ENCODE peak calls at places on chromosomes 4 and X, in six cellular contexts. One of them, this sample, is unnamed.

GRCh38 chr4:7588002-7588401 is 153.3 kb upstream of the PSAPL1 start:
- DNase-seq in H1: no peak
- DNase-seq in K562: no peak
- DNase-seq in HepG2: no peak
- DNase-seq in GM12891: no peak
- DNase-seq in GM12878: no peak
- DNase-seq in this sample: no peak

GRCh38 chrX:151902813-151903591 is 9.7 kb upstream of the MAGEA4 start:
- DNase-seq in GM12878: no peak
- DNase-seq in HepG2: peak
- DNase-seq in K562: peak
- DNase-seq in GM12891: no peak
- DNase-seq in H1: no peak
- DNase-seq in this sample: no peak

GRCh38 chr4:76526585-76526990 is 91.6 kb downstream of the SHROOM3 start:
- DNase-seq in GM12891: no peak
- DNase-seq in K562: no peak
- DNase-seq in HepG2: peak
- DNase-seq in GM12878: no peak
- DNase-seq in H1: no peak
- DNase-seq in this sample: no peak

GRCh38 chr4:113146876-113147358 is 97.5 kb downstream of the ANK2 start:
- DNase-seq in GM12891: no peak
- DNase-seq in K562: no peak
- DNase-seq in H1: no peak
- DNase-seq in HepG2: peak
- DNase-seq in GM12878: peak
- DNase-seq in this sample: no peak

GRCh38 chr4:6402566-6403399 is 69.6 kb downstream of the PPP2R2C start:
- DNase-seq in HepG2: no peak
- DNase-seq in H1: peak
- DNase-seq in K562: no peak
- DNase-seq in GM12891: no peak
- DNase-seq in GM12878: no peak
- DNase-seq in this sample: no peak

GRCh38 chr4:78288327-78288726 is 231.2 kb downstream of the FRAS1 start:
- DNase-seq in HepG2: no peak
- DNase-seq in H1: no peak
- DNase-seq in GM12878: no peak
- DNase-seq in GM12891: no peak
- DNase-seq in K562: no peak
- DNase-seq in this sample: no peak

GRCh38 chr4:15106417-15106816 is 104.1 kb downstream of the CPEB2 start:
- DNase-seq in GM12891: no peak
- DNase-seq in GM12878: no peak
- DNase-seq in K562: no peak
- DNase-seq in HepG2: no peak
- DNase-seq in H1: no peak
- DNase-seq in this sample: no peak

GRCh38 chr4:81845273-81845672 is 373.6 kb upstream of the RASGEF1B start:
- DNase-seq in GM12878: no peak
- DNase-seq in HepG2: no peak
- DNase-seq in H1: no peak
- DNase-seq in K562: peak
- DNase-seq in GM12891: no peak
- DNase-seq in this sample: no peak

GRCh38 chr4:180828455-180829018 is 1414.7 kb upstream of the TENM3 start:
- DNase-seq in HepG2: peak
- DNase-seq in GM12891: no peak
- DNase-seq in H1: no peak
- DNase-seq in K562: peak
- DNase-seq in GM12878: no peak
- DNase-seq in this sample: no peak

GRCh38 chr4:113289736-113290135 is 240.3 kb downstream of the ANK2 start:
- DNase-seq in GM12878: no peak
- DNase-seq in H1: no peak
- DNase-seq in HepG2: no peak
- DNase-seq in K562: no peak
- DNase-seq in GM12891: no peak
- DNase-seq in this sample: no peak

GRCh38 chr4:30380404-30380998 is 339.7 kb upstream of the PCDH7 start:
- DNase-seq in K562: peak
- DNase-seq in GM12878: no peak
- DNase-seq in GM12891: no peak
- DNase-seq in H1: peak
- DNase-seq in HepG2: peak
- DNase-seq in this sample: no peak

GRCh38 chr4:73682508-73682907 is 57.9 kb upstream of the CXCL8 start:
- DNase-seq in K562: no peak
- DNase-seq in H1: no peak
- DNase-seq in HepG2: no peak
- DNase-seq in GM12891: no peak
- DNase-seq in GM12878: no peak
- DNase-seq in this sample: no peak

DNA sequence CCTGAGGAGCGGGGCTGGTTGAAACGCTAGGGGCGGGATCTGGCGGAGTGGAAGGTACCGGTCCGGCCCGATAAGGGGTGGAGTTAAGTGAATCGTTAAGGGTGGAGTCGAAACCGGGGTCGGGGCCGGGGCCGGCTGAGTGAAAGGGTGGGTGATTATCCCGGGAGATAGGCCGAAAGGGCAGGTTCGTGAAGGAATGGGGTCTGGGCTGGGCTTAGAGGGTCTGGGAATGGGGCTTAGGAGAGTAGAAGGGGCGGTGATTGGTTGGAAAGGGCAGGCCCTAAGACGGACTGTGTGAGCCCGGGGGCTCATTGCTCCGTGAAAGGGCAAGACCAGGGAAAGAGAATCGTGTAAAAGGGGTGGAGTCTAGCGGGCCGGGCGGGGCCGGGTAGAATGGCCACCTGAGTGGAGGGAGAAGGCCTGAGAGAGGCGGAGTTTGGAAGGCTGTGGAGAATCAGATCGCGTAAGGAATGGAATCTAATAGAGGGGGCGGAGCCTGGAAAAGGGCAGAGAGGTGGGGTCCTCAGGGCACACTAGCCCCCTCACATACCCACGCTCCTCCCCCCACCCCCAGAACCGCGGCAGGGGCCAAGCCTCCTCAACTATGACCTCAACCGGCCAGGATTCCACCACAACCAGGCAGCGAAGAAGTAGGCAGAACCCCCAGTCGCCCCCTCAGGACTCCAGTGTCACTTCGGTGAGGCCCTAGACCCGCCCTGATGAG is 384 bp downstream of the HDAC6 start:
- DNase-seq in GM12891: peak
- DNase-seq in H1: peak
- DNase-seq in GM12878: peak
- DNase-seq in K562: peak
- DNase-seq in HepG2: peak
- DNase-seq in this sample: peak
- TF ChIP-seq POLR2AphosphoS5 in GM12891: peak
- TF ChIP-seq POLR2AphosphoS5 in H1: peak
- TF ChIP-seq POLR2AphosphoS5 in GM12878: peak
- TF ChIP-seq POLR2AphosphoS5 in K562: peak
- TF ChIP-seq POLR2AphosphoS5 in HepG2: peak
- TF ChIP-seq POLR2AphosphoS5 in this sample: peak

GRCh38 chr4:121336706-121337105 is 44.1 kb downstream of the QRFPR start:
- DNase-seq in H1: no peak
- DNase-seq in K562: no peak
- DNase-seq in HepG2: no peak
- DNase-seq in GM12891: no peak
- DNase-seq in GM12878: no peak
- DNase-seq in this sample: no peak
- TF ChIP-seq POLR2A in H1: no peak
- TF ChIP-seq POLR2A in K562: no peak
- TF ChIP-seq POLR2A in HepG2: no peak
- TF ChIP-seq POLR2A in GM12891: no peak
- TF ChIP-seq POLR2A in GM12878: no peak
- TF ChIP-seq POLR2A in this sample: no peak

GRCh38 chr4:39427477-39428119 is 20.9 kb downstream of the KLB start:
- DNase-seq in HepG2: no peak
- DNase-seq in K562: peak
- DNase-seq in H1: no peak
- DNase-seq in GM12891: no peak
- DNase-seq in GM12878: no peak
- DNase-seq in this sample: no peak
- TF ChIP-seq TAF1 in HepG2: no peak
- TF ChIP-seq TAF1 in K562: no peak
- TF ChIP-seq TAF1 in H1: no peak
- TF ChIP-seq TAF1 in GM12891: no peak
- TF ChIP-seq TAF1 in GM12878: no peak
- TF ChIP-seq TAF1 in this sample: no peak

GRCh38 chr4:185500576-185500975 is 29.0 kb upstream of the CCDC110 start:
- DNase-seq in GM12891: no peak
- DNase-seq in H1: no peak
- DNase-seq in GM12878: no peak
- DNase-seq in K562: no peak
- DNase-seq in HepG2: no peak
- DNase-seq in this sample: no peak

GRCh38 chr4:185500035-185500434 is 28.5 kb upstream of the CCDC110 start:
- DNase-seq in GM12891: no peak
- DNase-seq in H1: no peak
- DNase-seq in GM12878: no peak
- DNase-seq in K562: no peak
- DNase-seq in HepG2: peak
- DNase-seq in this sample: no peak

GRCh38 chr4:185506422-185506821 is 28.9 kb downstream of the PDLIM3 start:
- DNase-seq in GM12891: no peak
- DNase-seq in K562: no peak
- DNase-seq in HepG2: no peak
- DNase-seq in GM12878: no peak
- DNase-seq in H1: no peak
- DNase-seq in this sample: no peak

GRCh38 chr4:185508162-185508561 is 27.1 kb downstream of the PDLIM3 start:
- DNase-seq in GM12878: no peak
- DNase-seq in H1: no peak
- DNase-seq in K562: no peak
- DNase-seq in HepG2: peak
- DNase-seq in GM12891: no peak
- DNase-seq in this sample: no peak

DNA sequence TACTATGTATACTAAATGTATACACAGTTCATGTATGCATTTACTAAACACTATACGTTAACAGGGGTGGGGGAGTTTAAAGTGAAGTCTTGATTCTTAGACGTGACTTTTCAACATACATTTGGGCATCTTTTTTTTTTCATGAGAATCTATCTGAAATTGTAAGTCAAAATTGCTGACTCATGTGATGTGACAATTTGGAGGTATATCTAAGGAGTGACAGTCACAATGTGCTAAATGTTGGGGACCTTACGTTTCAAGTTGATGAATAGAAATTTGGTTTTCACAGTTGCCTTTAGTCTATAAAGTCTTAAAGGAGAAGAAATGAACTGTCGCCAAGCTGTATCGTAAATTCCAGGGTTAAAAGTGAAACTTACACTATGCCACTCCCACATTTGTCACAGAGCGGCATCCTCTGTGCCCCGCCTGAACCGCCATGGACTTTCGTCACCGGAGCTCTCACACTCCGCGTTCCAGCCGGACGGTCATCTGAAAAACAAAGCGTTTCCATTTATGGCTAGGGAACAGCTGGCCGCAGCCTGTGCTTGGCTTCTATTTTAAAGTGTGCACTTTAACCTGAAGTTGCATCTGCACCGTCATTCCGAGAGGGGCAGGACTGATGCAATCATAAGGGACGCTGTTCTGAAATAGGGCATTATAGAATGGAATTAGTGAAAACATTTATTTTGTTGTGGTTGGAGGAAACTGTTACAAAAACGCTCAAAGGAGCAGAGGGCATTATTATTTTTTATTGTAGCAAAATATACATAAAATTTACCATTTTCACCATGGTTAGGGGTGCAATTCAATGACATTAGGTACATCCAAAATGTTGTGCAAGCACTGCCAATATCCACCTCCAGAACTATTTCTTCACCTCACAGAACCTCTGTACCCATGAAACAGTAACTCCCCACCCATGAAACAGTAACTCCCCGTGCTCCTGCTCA is 30.9 kb downstream of the PDLIM3 start:
- DNase-seq in K562: peak
- DNase-seq in GM12878: no peak
- DNase-seq in H1: no peak
- DNase-seq in HepG2: peak
- DNase-seq in GM12891: no peak
- DNase-seq in this sample: no peak
- TF ChIP-seq POLR2AphosphoS5 in K562: no peak
- TF ChIP-seq POLR2AphosphoS5 in GM12878: no peak
- TF ChIP-seq POLR2AphosphoS5 in H1: no peak
- TF ChIP-seq POLR2AphosphoS5 in HepG2: no peak
- TF ChIP-seq POLR2AphosphoS5 in GM12891: no peak
- TF ChIP-seq POLR2AphosphoS5 in this sample: no peak

GRCh38 chr4:26885912-26886274 is 25.3 kb downstream of the STIM2 start:
- DNase-seq in GM12891: peak
- DNase-seq in GM12878: peak
- DNase-seq in HepG2: no peak
- DNase-seq in K562: no peak
- DNase-seq in H1: no peak
- DNase-seq in this sample: no peak
- TF ChIP-seq POLR2A in GM12891: no peak
- TF ChIP-seq POLR2A in GM12878: no peak
- TF ChIP-seq POLR2A in HepG2: no peak
- TF ChIP-seq POLR2A in K562: no peak
- TF ChIP-seq POLR2A in H1: no peak
- TF ChIP-seq POLR2A in this sample: no peak

GRCh38 chrX:70480660-70481018 is 36.0 kb downstream of the DLG3 start:
- DNase-seq in H1: no peak
- DNase-seq in GM12891: no peak
- DNase-seq in HepG2: no peak
- DNase-seq in GM12878: no peak
- DNase-seq in K562: no peak
- DNase-seq in this sample: no peak

GRCh38 chrX:70479970-70480659 is 35.5 kb downstream of the DLG3 start:
- DNase-seq in H1: no peak
- DNase-seq in GM12891: no peak
- DNase-seq in K562: no peak
- DNase-seq in GM12878: no peak
- DNase-seq in HepG2: no peak
- DNase-seq in this sample: no peak

GRCh38 chrX:70481871-70482270 is 37.2 kb downstream of the DLG3 start:
- DNase-seq in GM12891: no peak
- DNase-seq in H1: no peak
- DNase-seq in GM12878: no peak
- DNase-seq in K562: no peak
- DNase-seq in HepG2: no peak
- DNase-seq in this sample: no peak

GRCh38 chrX:70482300-70482699 is 37.7 kb downstream of the DLG3 start:
- DNase-seq in GM12891: no peak
- DNase-seq in K562: no peak
- DNase-seq in GM12878: no peak
- DNase-seq in H1: no peak
- DNase-seq in HepG2: no peak
- DNase-seq in this sample: no peak

DNA sequence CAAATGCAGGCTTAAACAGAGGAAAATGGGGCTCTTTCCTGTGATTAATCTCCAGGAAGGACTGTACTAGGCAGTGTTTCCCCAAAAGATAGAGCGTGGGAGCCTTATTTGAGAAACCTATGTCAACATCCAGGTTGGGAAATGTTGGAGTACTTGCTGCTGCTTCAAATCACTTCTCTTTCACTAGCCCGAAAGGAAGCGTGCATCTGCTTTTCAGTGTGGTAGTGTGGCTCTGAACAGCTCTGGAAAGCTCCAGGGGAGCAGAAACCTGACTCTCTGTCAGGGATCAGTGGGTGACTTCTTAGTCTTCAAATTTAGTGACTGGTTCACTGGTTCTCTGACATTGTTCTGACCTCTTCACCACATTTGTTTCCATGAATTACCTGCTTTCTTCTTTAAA is 36.8 kb downstream of the DLG3 start:
- DNase-seq in GM12891: no peak
- DNase-seq in H1: no peak
- DNase-seq in GM12878: no peak
- DNase-seq in HepG2: no peak
- DNase-seq in K562: no peak
- DNase-seq in this sample: no peak
- TF ChIP-seq TAF1 in GM12891: no peak
- TF ChIP-seq TAF1 in H1: no peak
- TF ChIP-seq TAF1 in GM12878: no peak
- TF ChIP-seq TAF1 in HepG2: no peak
- TF ChIP-seq TAF1 in K562: no peak
- TF ChIP-seq TAF1 in this sample: no peak